ENCODE peak calls at places on chromosomes 4 and X, in nine cellular contexts. H is uterus, D is cardiac fibroblast, X is suprapubic skin, V is body of pancreas, K is lung, J is brain microvascular endothelial cell, A is fibroblast of lung, M is tibial nerve. F is an unnamed sample.

GRCh38 chr4:30753316-30753715 is 33.1 kb downstream of the PCDH7 start:
- DNase-seq in H (no peak), D (no peak), X (no peak), V (no peak), K (no peak), J (no peak), A (peak; percentile 58), M (no peak), F (no peak)

GRCh38 chr4:48954314-48954713 is 31.8 kb upstream of the CWH43 start:
- DNase-seq in H (no peak), D (no peak), X (no peak), V (no peak), K (no peak), J (peak; percentile 17), A (no peak), M (no peak), F (no peak)

GRCh38 chr4:160592258-160592657 is 1489.4 kb downstream of the RAPGEF2 start:
- DNase-seq in H (no peak), D (no peak), X (no peak), V (no peak), K (no peak), J (no peak), A (no peak), M (no peak), F (no peak)

GRCh38 chr4:141455651-141456050 is 180.7 kb upstream of the IL15 start:
- DNase-seq in H (no peak), D (peak; percentile 6), X (no peak), V (no peak), K (no peak), J (peak; percentile 20), A (no peak), M (no peak), F (peak; percentile 44)

GRCh38 chr4:20319785-20320184 is 68.1 kb downstream of the SLIT2 start:
- DNase-seq in H (no peak), D (no peak), X (no peak), V (no peak), K (no peak), J (no peak), A (no peak), M (no peak), F (no peak)

GRCh38 chr4:74632634-74633033 is 161.7 kb downstream of the BTC start:
- DNase-seq in H (no peak), D (peak; percentile 97), X (no peak), V (no peak), K (peak; percentile 72), J (peak; percentile 98), A (peak; percentile 100), M (peak; percentile 41), F (peak; percentile 12)

GRCh38 chr4:6562931-6563901 is 11.8 kb upstream of the MAN2B2 start:
- DNase-seq in H (no peak), D (peak; percentile 12), X (no peak), V (peak; percentile 32), K (no peak), J (no peak), A (peak; percentile 8), M (no peak), F (no peak)

GRCh38 chrX:37787353-37787869 is 7.6 kb downstream of the CYBB start:
- DNase-seq in H (no peak), D (no peak), X (no peak), V (no peak), K (no peak), J (no peak), A (no peak), M (no peak), F (no peak)

GRCh38 chr4:77994194-77994721 is 62.9 kb upstream of the FRAS1 start:
- DNase-seq in H (no peak), D (peak; percentile 82), X (no peak), V (peak; percentile 37), K (no peak), J (peak; percentile 71), A (peak; percentile 71), M (peak; percentile 6), F (peak; percentile 36)

GRCh38 chr4:714087-714486 is 8.5 kb downstream of the PCGF3 start:
- DNase-seq in H (no peak), D (no peak), X (no peak), V (no peak), K (no peak), J (no peak), A (no peak), M (no peak), F (no peak)

GRCh38 chrX:115232933-115233496 is 881 bp downstream of the LRCH2 start:
- DNase-seq in H (no peak), D (peak; percentile 2), X (no peak), V (no peak), K (no peak), J (no peak), A (no peak), M (no peak), F (no peak)
- H3K4me3 ChIP-seq in H (peak overlapping the region; percentile 53), D (peak overlapping the region; percentile 54), X (peak overlapping the region; percentile 48), V (no peak overlapping the region), K (peak overlapping the region; percentile 58), J (peak overlapping the region; percentile 70), A (peak overlapping the region; percentile 63), M (peak overlapping the region; percentile 70), F (peak overlapping the region; percentile 67)

DNA sequence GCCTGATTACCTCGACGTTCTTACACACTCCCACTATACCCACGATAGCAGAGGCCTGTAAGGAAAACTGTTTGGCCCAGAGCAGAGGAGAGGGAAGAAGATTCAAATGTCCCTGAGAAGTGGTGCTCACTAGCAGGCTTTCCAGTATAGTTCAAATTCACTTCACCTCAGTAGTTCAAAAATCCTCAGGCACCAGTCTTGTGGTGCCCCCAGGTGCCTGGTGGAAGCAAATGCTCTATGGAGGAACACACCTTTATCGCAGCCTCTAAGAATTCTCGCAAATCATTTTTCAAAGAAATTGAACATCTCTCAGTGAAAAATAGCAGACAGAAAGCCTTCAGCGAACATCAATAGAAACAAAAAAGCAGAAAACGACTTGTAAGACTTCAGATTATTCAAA is 12.2 kb upstream of the MTMR1 start:
- DNase-seq in H (no peak), D (peak; percentile 48), X (no peak), V (peak; percentile 47), K (no peak), J (no peak), A (peak; percentile 28), M (no peak), F (no peak)
- TF ChIP-seq CTCF in H (peak; percentile 15), D (peak; percentile 47), X (no peak), V (peak; percentile 41), K (no peak), J (peak; percentile 44), A (no peak), M (no peak), F (peak; percentile 10)

GRCh38 chr4:100189820-100190642 is at the start of gene DDIT4L:
- DNase-seq in H (peak; percentile 29), D (peak; percentile 54), X (peak; percentile 69), V (peak; percentile 63), K (peak; percentile 46), J (no peak), A (peak; percentile 34), M (no peak), F (no peak)
- H3K4me3 ChIP-seq in H (peak within 1 kb of the TSS; percentile 62), D (peak within 1 kb of the TSS; percentile 59), X (peak within 1 kb of the TSS; percentile 58), V (peak within 1 kb of the TSS; percentile 48), K (peak within 1 kb of the TSS; percentile 47), J (peak within 1 kb of the TSS; percentile 62), A (peak within 1 kb of the TSS; percentile 71), M (peak within 1 kb of the TSS; percentile 72), F (peak within 1 kb of the TSS; percentile 54)

GRCh38 chr4:76732246-76732645 is 165.7 kb downstream of the SOWAHB start:
- DNase-seq in H (no peak), D (no peak), X (no peak), V (no peak), K (no peak), J (no peak), A (no peak), M (no peak), F (no peak)

GRCh38 chr4:76736434-76736833 is 161.5 kb downstream of the SOWAHB start:
- DNase-seq in H (no peak), D (peak; percentile 58), X (no peak), V (no peak), K (no peak), J (no peak), A (peak; percentile 95), M (no peak), F (peak; percentile 81)

GRCh38 chr4:76737180-76737579 is 160.8 kb downstream of the SOWAHB start:
- DNase-seq in H (no peak), D (peak; percentile 12), X (no peak), V (no peak), K (no peak), J (no peak), A (peak; percentile 68), M (no peak), F (no peak)

GRCh38 chr4:76729991-76730390 is 168.0 kb downstream of the SOWAHB start:
- DNase-seq in H (no peak), D (no peak), X (no peak), V (no peak), K (no peak), J (no peak), A (no peak), M (no peak), F (no peak)

DNA sequence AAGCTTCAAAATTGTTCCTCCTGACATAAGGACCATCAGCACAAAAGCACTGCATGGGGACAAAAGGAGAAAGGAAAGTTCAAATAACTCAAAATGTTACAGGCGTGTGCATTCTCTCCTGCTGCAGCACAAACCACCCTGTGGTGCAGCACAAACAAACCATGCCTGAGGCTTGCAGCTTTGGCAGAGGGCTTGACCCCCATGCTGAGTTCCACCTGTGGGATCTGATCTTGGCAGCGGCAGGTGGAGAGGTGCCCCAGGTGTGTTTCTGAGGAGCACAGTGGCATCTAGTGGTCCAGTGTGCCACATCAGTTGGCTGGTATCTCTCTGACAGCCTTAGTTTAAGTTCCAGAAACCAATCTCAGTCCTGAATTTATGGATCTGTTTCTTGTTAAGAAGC is 164.6 kb downstream of the SOWAHB start:
- DNase-seq in H (no peak), D (no peak), X (no peak), V (peak; percentile 80), K (no peak), J (no peak), A (no peak), M (no peak), F (no peak)
- TF ChIP-seq CTCF in H (no peak), D (no peak), X (no peak), V (no peak), K (no peak), J (peak; percentile 23), A (no peak), M (no peak), F (peak; percentile 2)

F was measured in AG04449.